ENCODE peak calls at places on chromosomes 2 and 18, in seven cellular contexts. S, H, Q, C, U, Y and P are unnamed samples.

GRCh38 chr2:207395535-207396251 is 134.1 kb upstream of the CREB1 start:
- DNase-seq in H (no peak), C (no peak), Q (no peak), U (no peak), Y (no peak), S (no peak), P (no peak)

GRCh38 chr2:122563781-122564180 is 808.3 kb downstream of the TSN start:
- DNase-seq in H (no peak), U (no peak), S (no peak), Q (no peak), C (no peak), Y (no peak), P (no peak)

GRCh38 chr18:35076556-35076955 is 35.3 kb downstream of the MAPRE2 start:
- DNase-seq in Y (no peak), Q (no peak), S (no peak), U (no peak), C (no peak), H (no peak), P (no peak)

GRCh38 chr2:27003857-27004256 is 28.9 kb upstream of the TMEM214 start:
- DNase-seq in Y (no peak), Q (no peak), H (no peak), S (no peak), U (no peak), C (no peak), P (no peak)

GRCh38 chr2:150136407-150136806 is 351.1 kb downstream of the RND3 start:
- DNase-seq in S (no peak), Y (no peak), C (no peak), U (no peak), H (no peak), Q (no peak), P (no peak)

GRCh38 chr2:460861-461260 is 173.0 kb upstream of the ALKAL2 start:
- DNase-seq in Y (no peak), Q (no peak), H (peak), C (no peak), S (no peak), U (no peak), P (peak)

GRCh38 chr18:37264956-37265355 is 300.6 kb downstream of the CELF4 start:
- DNase-seq in H (no peak), S (no peak), Y (no peak), U (no peak), C (no peak), Q (no peak), P (no peak)

GRCh38 chr2:39696072-39696471 is 30.4 kb downstream of the TMEM178A start:
- DNase-seq in S (no peak), C (no peak), Q (no peak), H (no peak), Y (no peak), U (no peak), P (no peak)

GRCh38 chr2:72148975-72149555 is 1.4 kb upstream of the CYP26B1 start:
- DNase-seq in Y (no peak), Q (peak), H (peak), U (peak), S (no peak), C (peak), P (peak)

GRCh38 chr2:43220982-43221659 is 5.3 kb downstream of the ZFP36L2 start:
- DNase-seq in Q (peak), S (no peak), C (peak), Y (peak), H (peak), U (peak), P (peak)

GRCh38 chr2:26581991-26582842 is 58.9 kb downstream of the CIB4 start:
- DNase-seq in H (no peak), Q (peak), U (no peak), C (peak), Y (no peak), S (no peak), P (no peak)

DNA sequence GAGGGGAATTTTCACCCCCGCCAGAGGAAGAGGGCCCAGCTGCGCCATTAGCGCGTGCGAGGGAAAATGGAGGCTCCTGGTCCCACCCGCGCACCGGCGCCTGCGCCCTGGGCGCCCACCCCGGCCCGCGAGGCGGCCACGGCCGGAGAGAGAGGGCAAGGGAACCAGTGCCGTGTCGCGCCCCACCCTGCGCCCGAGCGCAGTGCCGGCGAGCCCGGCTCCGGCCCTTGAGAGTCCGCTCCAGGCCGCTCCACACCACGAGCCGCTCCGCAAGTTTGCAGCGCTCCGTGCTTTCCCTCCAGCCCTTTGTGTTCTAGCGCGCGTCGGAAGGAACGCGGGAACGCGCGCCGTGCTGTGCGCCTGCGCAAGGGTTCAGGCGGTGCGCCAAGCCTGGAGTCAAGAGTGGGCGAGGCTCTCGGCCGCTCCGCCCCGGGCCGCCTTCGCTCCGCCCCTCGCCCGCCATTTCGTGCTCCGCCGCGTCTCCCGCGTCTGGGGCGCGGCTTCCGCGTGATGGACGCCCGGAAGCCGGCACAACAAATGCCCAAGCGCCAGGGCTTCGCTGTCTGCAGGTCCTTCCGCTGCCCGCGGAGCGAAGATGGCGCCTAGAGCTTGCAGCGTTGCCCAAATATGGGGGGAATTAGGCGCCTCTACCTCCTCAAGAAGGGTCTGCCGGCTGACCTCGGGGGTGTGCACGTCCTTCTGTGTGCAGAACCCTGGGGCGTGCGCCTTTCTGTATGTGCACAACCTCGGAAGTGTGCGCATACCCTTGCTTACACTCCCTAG is 46.1 kb upstream of the PTMA start:
- DNase-seq in Q (peak), U (peak), C (peak), S (peak), H (peak), Y (peak), P (peak)
- TF ChIP-seq EP300 in Q (peak), U (no peak), C (peak), S (no peak), H (no peak), Y (peak), P (no peak)

DNA sequence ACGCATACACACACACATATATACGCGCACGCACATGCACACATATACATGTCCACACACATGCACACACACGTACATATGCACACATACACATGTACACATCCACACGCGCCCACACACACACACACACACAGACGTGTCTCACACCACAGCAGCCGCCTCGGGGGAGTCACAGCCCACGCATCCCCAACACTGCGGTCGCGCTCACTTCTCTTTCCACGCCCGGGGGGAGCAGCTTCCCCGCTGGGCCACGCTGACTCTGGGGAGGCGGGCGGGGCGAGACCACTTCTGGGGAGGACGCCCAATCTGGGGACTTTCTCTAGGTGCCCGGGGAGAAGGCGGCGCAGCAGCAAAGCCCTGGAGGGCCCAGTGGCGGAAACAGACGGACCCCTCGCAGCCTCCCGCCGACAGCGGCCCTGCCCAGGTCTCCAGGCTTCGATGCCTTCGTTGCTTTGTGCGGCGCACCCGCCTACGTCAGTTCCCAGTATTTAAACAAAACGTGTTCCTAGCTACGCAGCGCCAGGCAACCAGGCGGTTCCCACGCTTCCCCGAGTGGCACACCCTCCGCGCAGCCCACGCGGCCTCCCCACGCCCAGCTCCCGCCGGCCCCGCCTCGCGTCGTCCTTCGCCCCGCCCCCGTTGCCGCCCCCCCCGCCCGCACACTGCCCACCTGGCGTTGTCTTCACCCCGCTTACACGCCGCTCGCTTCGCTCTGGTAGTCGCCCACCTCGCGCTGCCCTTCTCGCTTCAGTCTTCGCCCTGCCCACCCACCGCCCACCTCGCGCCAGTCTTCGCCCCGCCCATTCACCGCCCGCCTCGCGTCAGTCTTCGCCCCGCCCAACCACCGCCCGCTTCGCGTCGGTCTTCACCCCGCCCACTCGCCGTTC is 810 bp upstream of the RBFA start:
- DNase-seq in Y (peak), Q (no peak), U (no peak), H (no peak), C (peak), S (peak), P (no peak)
- TF ChIP-seq POLR2A in Y (peak), Q (peak), U (no peak), H (peak), C (peak), S (peak), P (no peak)

GRCh38 chr2:237885931-237886701 is 26.7 kb downstream of the RAMP1 start:
- DNase-seq in C (peak), H (peak), Y (peak), U (no peak), S (no peak), Q (peak), P (peak)
- TF ChIP-seq EP300 in C (peak), H (peak), Y (no peak), U (peak), S (no peak), Q (no peak), P (peak)

DNA sequence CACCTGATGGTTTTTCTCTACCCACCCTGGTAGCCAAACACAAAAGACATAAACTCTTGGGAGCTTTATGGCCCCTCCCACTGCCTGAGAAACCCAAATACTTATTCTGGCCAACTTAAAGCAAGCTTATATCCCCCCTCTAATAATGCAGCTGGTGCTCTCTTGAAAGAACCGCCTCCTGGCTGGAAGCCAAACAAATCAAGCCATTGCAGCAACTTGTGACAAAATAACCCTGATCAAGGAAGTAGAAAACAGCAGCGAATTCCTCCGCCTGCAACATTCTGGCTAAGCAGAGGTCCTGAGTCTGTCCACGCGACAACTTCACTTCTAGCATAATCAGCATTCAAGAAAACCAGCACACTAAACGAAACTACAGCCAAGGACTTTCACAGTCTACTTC is 54.8 kb upstream of the DSC1 start:
- DNase-seq in Y (no peak), C (no peak), Q (no peak), H (no peak), U (no peak), S (no peak), P (no peak)
- TF ChIP-seq POLR2A in Y (no peak), C (no peak), Q (no peak), H (no peak), U (no peak), S (no peak), P (no peak)

GRCh38 chr18:79068946-79069791 is at the start of gene ATP9B:
- DNase-seq in U (peak), C (peak), S (peak), Q (peak), H (peak), Y (peak), P (peak)
- TF ChIP-seq EP300 in U (no peak), C (peak), S (no peak), Q (peak), H (peak), Y (peak), P (peak)

GRCh38 chr18:12373032-12373770 is 3.8 kb downstream of the AFG3L2 start:
- DNase-seq in S (no peak), Y (no peak), Q (no peak), U (peak), H (peak), C (no peak), P (no peak)

GRCh38 chr18:12372406-12372805 is 4.6 kb downstream of the AFG3L2 start:
- DNase-seq in U (no peak), H (no peak), Q (no peak), S (no peak), Y (no peak), C (no peak), P (no peak)

GRCh38 chr18:12374398-12374797 is 2.6 kb downstream of the AFG3L2 start:
- DNase-seq in Y (no peak), S (no peak), C (no peak), H (no peak), U (no peak), Q (no peak), P (no peak)

GRCh38 chr18:12371590-12371989 is 5.4 kb downstream of the AFG3L2 start:
- DNase-seq in U (no peak), Q (no peak), S (no peak), H (no peak), C (no peak), Y (no peak), P (no peak)

DNA sequence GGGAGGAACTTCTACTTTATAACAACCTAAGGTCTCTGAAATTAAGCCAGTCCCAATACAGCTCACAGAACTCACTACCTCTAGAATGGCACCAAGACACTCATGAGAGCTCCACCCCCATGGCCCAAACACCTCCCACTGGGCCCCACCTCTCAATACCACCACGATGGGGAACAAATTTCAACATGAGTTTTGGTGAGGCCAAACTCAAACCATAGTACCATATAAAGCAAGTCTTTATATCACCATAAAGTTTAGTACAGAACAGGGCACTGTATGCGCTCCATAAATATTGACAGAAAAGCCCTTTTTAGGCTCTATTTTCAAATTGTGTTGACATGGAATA is 3.3 kb downstream of the AFG3L2 start:
- DNase-seq in U (no peak), Y (no peak), C (no peak), Q (no peak), S (no peak), H (no peak), P (no peak)
- TF ChIP-seq POLR2A in U (no peak), Y (no peak), C (no peak), Q (no peak), S (no peak), H (no peak), P (no peak)

DNA sequence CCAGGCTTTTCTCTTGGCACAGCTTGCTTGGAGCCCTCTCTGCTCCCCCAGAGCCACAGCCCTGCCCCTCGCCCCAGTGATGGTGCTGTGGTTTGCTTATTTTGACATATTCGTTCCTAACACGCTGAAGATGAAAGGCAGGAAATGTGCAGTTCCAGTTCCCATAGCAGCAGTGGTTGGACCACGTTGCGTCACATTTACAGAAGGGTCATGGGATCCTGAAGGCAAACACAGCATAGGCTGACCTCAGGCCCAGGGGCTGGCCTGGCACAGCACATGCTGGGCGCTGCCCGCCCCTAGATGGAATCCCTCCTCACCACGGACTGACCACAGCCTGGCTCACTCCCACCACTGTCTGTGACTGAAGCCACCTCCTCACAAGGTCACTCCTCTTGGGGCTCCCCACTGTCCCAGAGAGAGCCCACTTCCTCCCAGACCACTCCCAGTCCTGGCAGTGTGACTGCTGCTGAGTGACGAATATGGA is 14.2 kb upstream of the CHRNA1 start:
- DNase-seq in Q (peak), U (no peak), S (no peak), H (peak), C (no peak), Y (peak), P (no peak)
- TF ChIP-seq EP300 in Q (no peak), U (no peak), S (no peak), H (no peak), C (no peak), Y (no peak), P (no peak)

DNA sequence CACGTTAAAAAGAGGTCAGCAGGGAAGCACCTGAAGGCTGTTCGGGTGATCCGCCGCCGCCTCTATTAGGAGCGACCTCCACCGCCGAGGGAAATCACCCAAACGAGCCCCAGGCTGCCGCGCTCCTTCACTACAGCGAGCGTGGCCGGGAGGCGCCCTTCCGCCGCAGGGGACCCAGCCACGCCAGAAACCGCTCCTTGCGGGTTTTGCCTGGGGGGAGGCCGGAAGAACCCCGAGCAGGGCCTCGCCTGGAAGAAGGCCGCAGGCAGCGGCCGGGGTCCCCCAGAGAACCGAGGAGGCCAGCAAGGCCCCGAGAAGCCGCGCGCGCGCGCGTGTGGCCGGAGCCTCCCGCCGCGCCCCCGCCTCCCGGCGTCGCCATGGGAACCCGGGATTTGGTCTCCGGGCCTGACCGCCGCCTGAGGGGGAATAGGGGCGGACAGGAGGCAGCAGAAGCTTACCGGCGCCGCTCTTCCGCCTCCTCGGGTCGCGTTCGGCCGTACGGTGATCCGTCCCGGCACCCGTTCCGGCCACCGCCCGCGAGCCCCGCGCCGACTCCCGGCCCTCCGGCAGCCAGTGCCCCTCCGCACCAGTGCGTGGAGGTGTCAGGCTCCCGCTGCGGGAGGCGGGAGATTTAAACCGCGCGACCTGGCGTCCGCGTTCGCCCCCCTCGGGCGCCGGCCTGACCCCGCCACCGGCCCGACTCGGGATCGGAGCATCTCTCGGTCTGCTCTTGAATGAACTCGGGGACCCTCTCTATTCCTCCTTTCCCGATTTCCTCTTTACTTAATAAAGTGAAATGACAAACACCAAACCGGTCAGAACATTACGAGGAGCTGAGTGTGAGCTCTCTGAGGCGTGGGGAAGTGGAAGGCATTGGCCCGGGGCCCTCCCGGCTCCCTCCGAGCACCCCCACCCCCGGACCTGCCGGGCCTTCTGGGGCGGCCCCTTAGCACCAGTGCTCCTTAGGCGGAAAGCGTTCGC is at the start of gene ICA1L:
- DNase-seq in Q (peak), H (peak), S (peak), C (peak), Y (peak), U (peak), P (no peak)
- TF ChIP-seq POLR2A in Q (no peak), H (no peak), S (peak), C (peak), Y (no peak), U (no peak), P (no peak)

GRCh38 chr2:12448846-12449480 is 267.8 kb upstream of the TRIB2 start:
- DNase-seq in C (no peak), U (no peak), Q (no peak), Y (no peak), H (no peak), S (no peak), P (no peak)
- TF ChIP-seq EP300 in C (no peak), U (no peak), Q (no peak), Y (no peak), H (no peak), S (no peak), P (no peak)